ENCODE peak calls at places on chromosomes 3 and 15, in five cellular contexts. F is AG04449, N is astrocyte of the cerebellum, M is lung, L is prostate gland. S is an unnamed sample.

GRCh38 chr3:45224824-45225464 is 1.1 kb downstream of the TMEM158 start:
- DNase-seq in F (no peak), N (no peak), L (peak), M (peak), S (no peak)

GRCh38 chr3:37237252-37237651 is 62.9 kb upstream of the LRRFIP2 start:
- DNase-seq in F (no peak), N (no peak), L (no peak), M (no peak), S (no peak)

GRCh38 chr3:194000712-194001111 is 135.2 kb upstream of the HES1 start:
- DNase-seq in M (no peak), F (no peak), N (no peak), L (no peak), S (no peak)

GRCh38 chr3:140152851-140153640 is 218.1 kb downstream of the CLSTN2 start:
- DNase-seq in F (no peak), N (no peak), L (no peak), M (no peak), S (no peak)

GRCh38 chr15:76150971-76151598 is 91.3 kb downstream of the TMEM266 start:
- DNase-seq in N (peak), M (peak), L (peak), F (peak), S (peak)

GRCh38 chr3:124951511-124952390 is 17.2 kb upstream of the MUC13 start:
- DNase-seq in F (no peak), M (no peak), N (no peak), L (peak), S (no peak)

GRCh38 chr3:134486577-134487041 is 752 bp downstream of the CEP63 start:
- DNase-seq in M (no peak), F (no peak), N (no peak), L (no peak), S (no peak)

GRCh38 chr15:31486506-31486905 is 159.9 kb downstream of the KLF13 start:
- DNase-seq in N (no peak), L (no peak), F (no peak), M (no peak), S (no peak)

GRCh38 chr15:90349072-90349471 is 3.0 kb upstream of the ZNF774 start:
- DNase-seq in L (no peak), M (no peak), N (no peak), F (no peak), S (no peak)

GRCh38 chr3:56976666-56977560 is 83.6 kb upstream of the SPATA12 start:
- DNase-seq in F (no peak), M (no peak), L (no peak), N (no peak), S (peak)

GRCh38 chr3:122893754-122894668 is 99.1 kb downstream of the SLC49A4 start:
- DNase-seq in L (no peak), N (no peak), F (no peak), M (no peak), S (peak)

GRCh38 chr3:29609007-29609805 is 328.3 kb downstream of the RBMS3 start:
- DNase-seq in M (no peak), F (no peak), L (peak), N (no peak), S (no peak)

GRCh38 chr3:25045291-25045690 is 382.8 kb upstream of the RARB start:
- DNase-seq in F (no peak), M (no peak), L (peak), N (no peak), S (no peak)

GRCh38 chr15:37933685-37934084 is 755 bp upstream of the TMCO5A start:
- DNase-seq in L (no peak), F (peak), M (no peak), N (no peak), S (peak)

GRCh38 chr3:15797600-15798303 is at the start of gene ANKRD28:
- DNase-seq in N (peak), L (no peak), M (no peak), F (peak), S (peak)

GRCh38 chr3:127455541-127456450 is 134.7 kb downstream of the TPRA1 start:
- DNase-seq in L (peak), M (peak), N (no peak), F (no peak), S (no peak)

GRCh38 chr3:46695962-46696922 is 2.8 kb upstream of the ALS2CL start:
- DNase-seq in M (no peak), F (no peak), N (no peak), L (no peak), S (no peak)

GRCh38 chr15:41285285-41285684 is 47.1 kb downstream of the OIP5 start:
- DNase-seq in M (no peak), F (no peak), N (no peak), L (no peak), S (no peak)

GRCh38 chr3:37221407-37221806 is 47.0 kb upstream of the LRRFIP2 start:
- DNase-seq in N (peak), M (no peak), L (no peak), F (no peak), S (no peak)

GRCh38 chr15:39058371-39059131 is 493.9 kb upstream of the RASGRP1 start:
- DNase-seq in N (no peak), L (no peak), M (no peak), F (no peak), S (no peak)

GRCh38 chr3:102094523-102094922 is 245.2 kb downstream of the NFKBIZ start:
- DNase-seq in N (no peak), L (no peak), F (no peak), M (no peak), S (no peak)

GRCh38 chr3:113167929-113168771 is 43.2 kb upstream of the BOC start:
- DNase-seq in N (no peak), F (no peak), L (no peak), M (no peak), S (no peak)

GRCh38 chr3:186821429-186822367 is 15.4 kb upstream of the RFC4 start:
- DNase-seq in F (peak), L (no peak), M (no peak), N (peak), S (no peak)

GRCh38 chr3:76753599-76753998 is 286.3 kb upstream of the ROBO2 start:
- DNase-seq in M (no peak), F (no peak), L (no peak), N (no peak), S (no peak)
- TF ChIP-seq CTCF in M (no peak), F (no peak), L (peak), N (peak), S (no peak)

GRCh38 chr15:49145651-49146609 is 9.5 kb downstream of the COPS2 start:
- DNase-seq in F (no peak), L (peak), M (no peak), N (peak), S (peak)
- TF ChIP-seq CTCF in F (peak), L (peak), M (peak), N (peak), S (peak)

DNA sequence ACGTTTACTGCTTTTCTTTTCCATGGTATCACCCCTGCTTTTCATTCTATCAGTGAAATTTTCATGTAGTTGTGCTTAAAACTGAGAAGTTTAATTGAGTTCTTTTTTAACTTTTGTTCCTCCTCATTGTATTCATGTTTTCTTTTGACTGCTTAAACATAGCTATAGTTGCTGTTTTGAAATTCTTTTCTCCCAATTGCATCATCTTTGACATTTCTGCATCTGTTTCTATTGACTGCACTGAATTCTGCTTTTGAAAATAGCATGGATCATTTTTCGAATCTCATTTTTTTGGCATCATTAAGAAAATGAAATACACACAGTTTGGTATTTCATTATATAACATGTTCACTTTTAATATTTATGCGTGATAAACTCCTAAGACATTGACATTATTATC is 694.9 kb downstream of the MECOM start:
- DNase-seq in M (no peak), L (no peak), N (no peak), F (no peak), S (no peak)
- TF ChIP-seq CTCF in M (no peak), L (no peak), N (no peak), F (no peak), S (no peak)

DNA sequence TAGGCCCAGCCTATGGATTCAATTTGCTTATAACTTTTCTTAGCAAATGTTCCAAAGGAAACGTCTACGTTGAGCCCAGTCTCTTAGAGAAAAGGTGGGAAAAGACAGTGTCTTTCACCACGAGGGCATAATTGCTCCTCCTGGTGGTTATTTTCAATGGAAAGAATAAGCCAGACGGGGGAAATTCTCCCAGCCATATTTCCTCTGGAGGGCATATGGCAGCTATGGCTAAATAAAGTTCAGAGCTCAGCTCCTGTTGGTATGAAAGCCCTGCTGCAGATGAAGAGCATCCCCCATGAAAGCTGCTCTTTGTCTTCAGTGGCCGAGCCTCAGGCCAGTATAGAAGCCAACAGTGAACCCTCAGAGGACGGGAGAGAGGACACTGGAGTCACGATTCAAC is 297.9 kb downstream of the RYR3 start:
- DNase-seq in F (no peak), M (no peak), L (no peak), N (no peak), S (no peak)
- TF ChIP-seq CTCF in F (no peak), M (no peak), L (peak), N (peak), S (peak)

DNA sequence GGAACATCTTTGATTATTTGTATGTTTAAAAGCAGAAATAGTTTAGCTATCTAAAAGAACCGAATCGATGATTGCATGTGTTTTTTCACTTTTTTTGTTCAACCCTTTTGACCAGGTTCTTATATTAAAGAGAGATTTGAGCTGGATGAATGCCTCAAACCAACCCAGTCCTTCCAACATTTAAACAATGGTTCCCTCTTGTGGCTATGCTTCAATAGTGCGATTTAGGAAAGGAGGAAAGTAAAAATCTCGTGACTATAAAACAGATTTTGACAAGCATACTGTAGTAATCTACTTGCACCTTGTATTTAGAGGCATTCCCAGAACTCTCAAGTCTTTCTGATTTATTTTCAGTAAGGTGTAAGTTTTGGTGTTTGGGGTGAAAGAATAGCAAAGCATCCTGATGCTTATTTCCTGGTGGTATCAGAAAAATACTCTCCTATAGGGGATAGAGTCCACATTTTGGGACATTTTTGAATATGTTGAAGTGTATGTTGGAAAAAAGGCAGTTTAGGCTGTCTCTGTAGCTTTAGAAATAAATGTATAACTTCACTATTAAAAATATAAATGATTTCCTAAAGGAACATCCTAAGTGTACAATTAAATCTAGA is 159.6 kb upstream of the KCNH8 start:
- DNase-seq in M (no peak), F (no peak), L (no peak), N (peak), S (no peak)
- TF ChIP-seq CTCF in M (no peak), F (no peak), L (peak), N (peak), S (no peak)